ENCODE peak calls at places on chromosomes 6 and 20, in nine cellular contexts. Z, J, V, B, K, S, I, Y and R are unnamed samples.

GRCh38 chr6:108762394-108762793 is 85.8 kb upstream of the ARMC2 start:
- DNase-seq in Z (no peak), Y (no peak), J (no peak), I (no peak), B (no peak), V (no peak), K (no peak), S (no peak), R (no peak)

GRCh38 chr20:52864895-52865590 is 107.1 kb upstream of the TSHZ2 start:
- DNase-seq in J (no peak), K (no peak), I (no peak), S (no peak), Y (no peak), V (no peak), B (no peak), Z (no peak), R (no peak)

GRCh38 chr6:115969207-115969929 is 91.3 kb downstream of the FRK start:
- DNase-seq in K (no peak), Y (no peak), Z (no peak), J (no peak), B (no peak), I (no peak), S (no peak), V (no peak), R (peak; percentile 7)

GRCh38 chr20:50475879-50476292 is 34.3 kb upstream of the PTPN1 start:
- DNase-seq in B (peak; percentile 80), Z (no peak), J (no peak), Y (no peak), I (peak; percentile 81), V (no peak), K (peak; percentile 57), S (no peak), R (peak; percentile 65)

GRCh38 chr6:149203509-149203908 is 114.0 kb upstream of the TAB2 start:
- DNase-seq in S (no peak), I (no peak), V (no peak), Z (no peak), Y (no peak), K (no peak), J (no peak), B (no peak), R (no peak)

GRCh38 chr6:33958863-33959651 is 155.3 kb upstream of the MLN start:
- DNase-seq in S (no peak), K (no peak), V (no peak), Z (no peak), J (no peak), B (no peak), I (no peak), Y (no peak), R (no peak)

GRCh38 chr6:168640738-168641137 is 199.8 kb downstream of the SMOC2 start:
- DNase-seq in Z (no peak), V (no peak), B (no peak), K (peak; percentile 21), S (no peak), I (no peak), Y (no peak), J (peak; percentile 57), R (peak; percentile 1)

GRCh38 chr6:20877008-20877937 is 343.0 kb downstream of the CDKAL1 start:
- DNase-seq in J (peak; percentile 61), Z (no peak), K (peak; percentile 93), I (peak; percentile 30), S (peak; percentile 85), V (no peak), Y (peak; percentile 7), B (peak; percentile 94), R (peak; percentile 85)

GRCh38 chr6:57109905-57110304 is 19.9 kb downstream of the ZNF451 start:
- DNase-seq in J (no peak), I (no peak), Y (no peak), V (no peak), B (no peak), K (peak; percentile 35), S (peak; percentile 54), Z (no peak), R (peak; percentile 44)

GRCh38 chr20:37520417-37520751 is 666 bp upstream of the NNAT start:
- DNase-seq in V (no peak), I (no peak), K (no peak), S (no peak), Z (peak; percentile 40), B (no peak), Y (no peak), J (no peak), R (no peak)

GRCh38 chr20:37518059-37518458 is 3.0 kb upstream of the NNAT start:
- DNase-seq in I (no peak), B (no peak), V (no peak), K (no peak), J (no peak), Z (no peak), Y (no peak), S (no peak), R (no peak)

GRCh38 chr20:37518606-37519507 is 2.2 kb upstream of the NNAT start:
- DNase-seq in I (no peak), Y (no peak), V (peak; percentile 70), S (no peak), K (no peak), Z (no peak), B (peak; percentile 87), J (peak; percentile 36), R (no peak)

GRCh38 chr20:37521091-37521771 is at the start of gene NNAT:
- DNase-seq in Y (no peak), K (no peak), I (no peak), V (no peak), B (no peak), Z (peak; percentile 47), J (no peak), S (no peak), R (no peak)

GRCh38 chr20:37519508-37520416 is 1.3 kb upstream of the NNAT start:
- DNase-seq in B (peak; percentile 41), S (no peak), V (peak; percentile 24), K (no peak), J (no peak), Y (no peak), Z (no peak), I (no peak), R (no peak)
- H3K4me3 ChIP-seq in B (no peak overlapping the region), S (no peak overlapping the region), V (no peak overlapping the region), K (no peak overlapping the region), J (no peak overlapping the region), Y (no peak overlapping the region), Z (no peak overlapping the region), I (no peak overlapping the region), R (no peak overlapping the region)

DNA sequence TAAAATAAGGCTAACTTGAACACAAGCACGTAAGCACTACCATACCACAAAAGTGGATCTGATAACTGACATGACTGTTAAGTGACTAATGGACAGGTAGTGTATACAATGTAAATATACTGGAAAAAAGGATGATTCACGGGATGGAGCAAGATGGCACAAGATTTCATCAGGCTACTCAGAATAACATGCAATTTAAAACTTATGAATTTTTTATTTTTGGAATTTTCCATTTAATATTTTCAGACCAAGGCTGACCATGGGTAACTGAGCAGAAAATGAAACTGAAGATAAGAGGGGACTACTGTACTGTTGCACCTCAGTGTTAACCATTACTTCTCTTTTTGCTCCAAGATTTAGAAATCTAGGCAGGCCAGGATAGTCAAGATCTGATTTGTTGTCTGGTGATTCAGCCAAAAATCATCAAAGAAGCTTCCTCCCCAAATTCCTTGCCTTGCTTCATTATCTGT is 45.4 kb downstream of the TPBG start:
- DNase-seq in I (no peak), B (no peak), Y (no peak), S (peak; percentile 63), J (no peak), V (no peak), Z (no peak), K (peak; percentile 82), R (peak; percentile 72)
- H3K4me3 ChIP-seq in I (no peak overlapping the region), B (no peak overlapping the region), Y (no peak overlapping the region), S (no peak overlapping the region), J (no peak overlapping the region), V (no peak overlapping the region), Z (no peak overlapping the region), K (no peak overlapping the region), R (no peak overlapping the region)

GRCh38 chr6:101403566-101403965 is 10.1 kb downstream of the GRIK2 start:
- DNase-seq in Z (no peak), J (no peak), V (no peak), I (no peak), B (no peak), K (no peak), Y (no peak), S (no peak), R (no peak)
- H3K4me3 ChIP-seq in Z (no peak overlapping the region), J (no peak overlapping the region), V (no peak overlapping the region), I (no peak overlapping the region), B (no peak overlapping the region), K (no peak overlapping the region), Y (no peak overlapping the region), S (no peak overlapping the region), R (no peak overlapping the region)

DNA sequence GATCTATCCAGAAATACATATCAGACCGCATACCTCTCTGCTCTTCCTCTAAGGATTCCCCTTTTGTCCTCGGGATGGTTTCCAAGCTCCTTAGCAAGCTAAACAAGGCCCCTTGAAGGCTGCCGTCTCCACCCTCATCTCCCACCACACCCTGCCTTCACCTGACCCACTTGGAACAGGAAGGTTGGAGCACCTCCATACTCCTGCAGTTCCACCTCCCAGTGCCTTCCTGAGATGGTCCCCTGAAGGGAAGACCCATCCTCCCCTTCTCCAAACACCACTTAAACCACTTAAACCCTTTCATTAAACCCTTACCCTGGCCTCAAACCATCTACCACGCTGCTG is 8.5 kb upstream of the POU5F1 start:
- DNase-seq in J (no peak), Z (no peak), S (no peak), K (no peak), B (no peak), V (no peak), Y (no peak), I (no peak), R (no peak)
- H3K4me3 ChIP-seq in J (no peak overlapping the region), Z (no peak overlapping the region), S (no peak overlapping the region), K (no peak overlapping the region), B (no peak overlapping the region), V (no peak overlapping the region), Y (no peak overlapping the region), I (no peak overlapping the region), R (peak overlapping the region; percentile 3)